ENCODE peak calls at places on chromosome 10, in six cellular contexts. One of them, this sample, is unnamed.

GRCh38 chr10:73906524-73907447 is 4.1 kb upstream of the PLAU start:
- DNase-seq in stomach: no peak
- DNase-seq in A549: peak; percentile 78
- DNase-seq in transverse colon: peak; percentile 49
- DNase-seq in ovary: peak; percentile 86
- DNase-seq in uterus: peak; percentile 90
- DNase-seq in this sample: peak; percentile 82

GRCh38 chr10:81680374-81680773 is 194.6 kb upstream of the NRG3 start:
- DNase-seq in stomach: no peak
- DNase-seq in A549: no peak
- DNase-seq in transverse colon: no peak
- DNase-seq in ovary: no peak
- DNase-seq in uterus: no peak
- DNase-seq in this sample: no peak

GRCh38 chr10:17479015-17479615 is 24.7 kb upstream of the ST8SIA6 start:
- DNase-seq in stomach: no peak
- DNase-seq in A549: no peak
- DNase-seq in transverse colon: no peak
- DNase-seq in ovary: no peak
- DNase-seq in uterus: no peak
- DNase-seq in this sample: no peak

GRCh38 chr10:88253-88652 is 39.2 kb upstream of the TUBB8 start:
- DNase-seq in stomach: peak; percentile 68
- DNase-seq in A549: no peak
- DNase-seq in transverse colon: no peak
- DNase-seq in ovary: no peak
- DNase-seq in uterus: no peak
- DNase-seq in this sample: no peak

GRCh38 chr10:10677479-10677878 is 340.2 kb upstream of the CELF2 start:
- DNase-seq in stomach: peak; percentile 30
- DNase-seq in A549: no peak
- DNase-seq in transverse colon: peak; percentile 55
- DNase-seq in ovary: peak; percentile 14
- DNase-seq in uterus: peak; percentile 43
- DNase-seq in this sample: peak; percentile 55

GRCh38 chr10:11773777-11774441 is 31.7 kb downstream of the ECHDC3 start:
- DNase-seq in stomach: no peak
- DNase-seq in A549: no peak
- DNase-seq in transverse colon: no peak
- DNase-seq in ovary: no peak
- DNase-seq in uterus: no peak
- DNase-seq in this sample: no peak

GRCh38 chr10:64170791-64171190 is 649.6 kb downstream of the REEP3 start:
- DNase-seq in stomach: no peak
- DNase-seq in A549: no peak
- DNase-seq in transverse colon: no peak
- DNase-seq in ovary: no peak
- DNase-seq in uterus: no peak
- DNase-seq in this sample: no peak

GRCh38 chr10:90020506-90020905 is 319.1 kb downstream of the KIF20B start:
- DNase-seq in stomach: no peak
- DNase-seq in A549: no peak
- DNase-seq in transverse colon: no peak
- DNase-seq in ovary: no peak
- DNase-seq in uterus: no peak
- DNase-seq in this sample: no peak

GRCh38 chr10:8998751-8999150 is 944.3 kb downstream of the GATA3 start:
- DNase-seq in stomach: no peak
- DNase-seq in A549: no peak
- DNase-seq in transverse colon: no peak
- DNase-seq in ovary: no peak
- DNase-seq in uterus: no peak
- DNase-seq in this sample: no peak

GRCh38 chr10:97129666-97130065 is 56.1 kb downstream of the SLIT1 start:
- DNase-seq in stomach: no peak
- DNase-seq in A549: no peak
- DNase-seq in transverse colon: no peak
- DNase-seq in ovary: no peak
- DNase-seq in uterus: no peak
- DNase-seq in this sample: no peak

GRCh38 chr10:72466018-72466417 is 111.3 kb upstream of the DNAJB12 start:
- DNase-seq in stomach: no peak
- DNase-seq in A549: no peak
- DNase-seq in transverse colon: no peak
- DNase-seq in ovary: no peak
- DNase-seq in uterus: no peak
- DNase-seq in this sample: no peak

GRCh38 chr10:58645762-58646161 is 133.1 kb downstream of the BICC1 start:
- DNase-seq in stomach: no peak
- DNase-seq in A549: no peak
- DNase-seq in transverse colon: no peak
- DNase-seq in ovary: no peak
- DNase-seq in uterus: no peak
- DNase-seq in this sample: no peak

GRCh38 chr10:68550747-68551411 is 9.3 kb upstream of the TET1 start:
- DNase-seq in stomach: peak; percentile 59
- DNase-seq in A549: peak; percentile 70
- DNase-seq in transverse colon: peak; percentile 60
- DNase-seq in ovary: peak; percentile 18
- DNase-seq in uterus: peak; percentile 48
- DNase-seq in this sample: peak; percentile 30

GRCh38 chr10:91247360-91248111 is 27.1 kb downstream of the PCGF5 start:
- DNase-seq in stomach: no peak
- DNase-seq in A549: no peak
- DNase-seq in transverse colon: no peak
- DNase-seq in ovary: no peak
- DNase-seq in uterus: no peak
- DNase-seq in this sample: no peak

GRCh38 chr10:129641982-129642381 is 174.9 kb downstream of the MGMT start:
- DNase-seq in stomach: no peak
- DNase-seq in A549: no peak
- DNase-seq in transverse colon: no peak
- DNase-seq in ovary: no peak
- DNase-seq in uterus: no peak
- DNase-seq in this sample: no peak

GRCh38 chr10:61750943-61751471 is 88.3 kb downstream of the CABCOCO1 start:
- DNase-seq in stomach: peak; percentile 84
- DNase-seq in A549: peak; percentile 22
- DNase-seq in transverse colon: peak; percentile 88
- DNase-seq in ovary: peak; percentile 33
- DNase-seq in uterus: peak; percentile 34
- DNase-seq in this sample: peak; percentile 64

GRCh38 chr10:46541017-46541661 is 15.3 kb downstream of the GPRIN2 start:
- DNase-seq in stomach: peak; percentile 69
- DNase-seq in A549: peak; percentile 96
- DNase-seq in transverse colon: peak; percentile 60
- DNase-seq in ovary: no peak
- DNase-seq in uterus: peak; percentile 18
- DNase-seq in this sample: peak; percentile 48

GRCh38 chr10:88661018-88661417 is 3.2 kb upstream of the LIPF start:
- DNase-seq in stomach: no peak
- DNase-seq in A549: no peak
- DNase-seq in transverse colon: no peak
- DNase-seq in ovary: no peak
- DNase-seq in uterus: no peak
- DNase-seq in this sample: no peak

GRCh38 chr10:23106508-23106907 is 11.1 kb downstream of the MSRB2 start:
- DNase-seq in stomach: no peak
- DNase-seq in A549: no peak
- DNase-seq in transverse colon: no peak
- DNase-seq in ovary: no peak
- DNase-seq in uterus: no peak
- DNase-seq in this sample: no peak

GRCh38 chr10:54908019-54908418 is 107.0 kb upstream of the PCDH15 start:
- DNase-seq in stomach: no peak
- DNase-seq in A549: no peak
- DNase-seq in transverse colon: no peak
- DNase-seq in ovary: no peak
- DNase-seq in uterus: no peak
- DNase-seq in this sample: no peak

GRCh38 chr10:54904833-54905232 is 103.8 kb upstream of the PCDH15 start:
- DNase-seq in stomach: no peak
- DNase-seq in A549: no peak
- DNase-seq in transverse colon: no peak
- DNase-seq in ovary: no peak
- DNase-seq in uterus: no peak
- DNase-seq in this sample: no peak

GRCh38 chr10:54906940-54907339 is 105.9 kb upstream of the PCDH15 start:
- DNase-seq in stomach: no peak
- DNase-seq in A549: no peak
- DNase-seq in transverse colon: no peak
- DNase-seq in ovary: no peak
- DNase-seq in uterus: no peak
- DNase-seq in this sample: no peak

GRCh38 chr10:54903770-54904169 is 102.7 kb upstream of the PCDH15 start:
- DNase-seq in stomach: no peak
- DNase-seq in A549: no peak
- DNase-seq in transverse colon: no peak
- DNase-seq in ovary: no peak
- DNase-seq in uterus: no peak
- DNase-seq in this sample: no peak

GRCh38 chr10:54905793-54906192 is 104.8 kb upstream of the PCDH15 start:
- DNase-seq in stomach: no peak
- DNase-seq in A549: no peak
- DNase-seq in transverse colon: no peak
- DNase-seq in ovary: no peak
- DNase-seq in uterus: no peak
- DNase-seq in this sample: no peak
- H3K9me3 ChIP-seq in stomach: no peaks in the 10 kb centered on the region
- H3K9me3 ChIP-seq in A549: no peaks in the 10 kb centered on the region
- H3K9me3 ChIP-seq in transverse colon: no peaks in the 10 kb centered on the region
- H3K9me3 ChIP-seq in ovary: no peaks in the 10 kb centered on the region
- H3K9me3 ChIP-seq in uterus: no peaks in the 10 kb centered on the region
- H3K9me3 ChIP-seq in this sample: no peaks in the 10 kb centered on the region

DNA sequence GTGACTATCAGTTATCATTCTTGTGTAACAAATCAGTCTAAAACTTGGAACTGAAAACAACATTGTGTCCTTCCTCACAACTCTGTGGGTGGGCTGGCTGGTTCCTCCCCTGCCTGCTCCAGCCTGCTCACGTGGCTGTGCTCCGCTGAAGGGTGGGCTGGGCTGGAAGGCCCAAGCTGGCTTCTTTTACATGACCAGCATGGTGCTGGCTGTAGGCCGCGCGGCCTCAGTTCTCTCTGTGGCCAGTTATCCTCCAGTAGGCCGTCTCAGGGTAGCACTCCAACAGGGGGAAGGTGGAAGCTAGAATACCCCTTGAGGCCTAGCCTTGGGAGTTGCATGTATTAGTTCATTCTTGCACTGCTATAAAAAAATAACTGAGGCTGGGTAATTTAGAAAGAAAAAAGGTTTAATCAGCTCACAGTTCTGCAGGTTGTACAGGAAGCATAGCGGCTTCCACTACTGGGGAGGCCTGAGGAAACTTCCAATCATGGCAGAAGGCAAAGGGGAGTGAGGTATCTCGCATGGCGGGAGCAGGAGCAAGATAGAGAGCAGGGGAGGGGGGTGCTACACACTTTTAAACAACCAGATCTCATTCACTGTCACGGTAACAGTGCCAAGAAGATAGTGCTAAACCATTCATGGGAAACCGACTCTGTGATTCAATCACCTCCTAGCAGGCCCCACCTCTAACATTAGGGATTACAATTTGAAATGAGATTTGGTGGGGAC is 11.5 kb downstream of the ADAMTS14 start:
- DNase-seq in stomach: no peak
- DNase-seq in A549: no peak
- DNase-seq in transverse colon: no peak
- DNase-seq in ovary: no peak
- DNase-seq in uterus: no peak
- DNase-seq in this sample: no peak
- TF ChIP-seq POLR2A in stomach: no peak
- TF ChIP-seq POLR2A in A549: no peak
- TF ChIP-seq POLR2A in transverse colon: no peak
- TF ChIP-seq POLR2A in ovary: no peak
- TF ChIP-seq POLR2A in uterus: no peak
- TF ChIP-seq POLR2A in this sample: no peak

GRCh38 chr10:75406158-75407065 is 4.8 kb upstream of the ZNF503 start:
- DNase-seq in stomach: peak; percentile 27
- DNase-seq in A549: no peak
- DNase-seq in transverse colon: no peak
- DNase-seq in ovary: peak; percentile 24
- DNase-seq in uterus: no peak
- DNase-seq in this sample: no peak

GRCh38 chr10:75407716-75408511 is 6.3 kb upstream of the ZNF503 start:
- DNase-seq in stomach: peak; percentile 55
- DNase-seq in A549: no peak
- DNase-seq in transverse colon: peak; percentile 21
- DNase-seq in ovary: peak; percentile 53
- DNase-seq in uterus: peak; percentile 76
- DNase-seq in this sample: peak; percentile 53

GRCh38 chr10:75405201-75406143 is 3.9 kb upstream of the ZNF503 start:
- DNase-seq in stomach: peak; percentile 82
- DNase-seq in A549: no peak
- DNase-seq in transverse colon: peak; percentile 20
- DNase-seq in ovary: peak; percentile 84
- DNase-seq in uterus: peak; percentile 63
- DNase-seq in this sample: no peak

GRCh38 chr10:75408512-75408881 is 6.9 kb upstream of the ZNF503 start:
- DNase-seq in stomach: no peak
- DNase-seq in A549: peak; percentile 29
- DNase-seq in transverse colon: no peak
- DNase-seq in ovary: peak; percentile 54
- DNase-seq in uterus: peak; percentile 78
- DNase-seq in this sample: peak; percentile 44

DNA sequence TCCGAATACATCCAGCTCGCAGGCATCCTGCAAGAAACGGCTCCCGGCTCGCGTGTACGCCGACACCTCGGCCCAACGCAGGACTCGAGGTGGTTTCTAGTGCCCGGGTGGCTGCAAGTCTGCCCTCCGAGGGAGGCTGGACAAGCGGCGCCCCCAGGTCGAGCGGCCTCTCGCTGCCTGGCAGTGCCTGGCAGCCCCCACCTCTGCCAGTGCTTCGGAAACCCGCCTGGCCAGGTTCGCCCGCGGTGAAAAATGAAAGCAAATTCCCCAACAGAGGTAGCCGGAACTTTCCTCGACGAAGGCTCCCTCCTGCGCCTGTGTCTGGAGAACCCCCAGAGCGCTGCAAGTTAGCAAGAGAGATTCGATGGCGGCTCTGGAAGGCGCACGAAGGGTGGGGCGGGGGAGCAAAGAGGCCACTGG is 5.7 kb upstream of the ZNF503 start:
- DNase-seq in stomach: peak; percentile 60
- DNase-seq in A549: no peak
- DNase-seq in transverse colon: no peak
- DNase-seq in ovary: peak; percentile 25
- DNase-seq in uterus: no peak
- DNase-seq in this sample: no peak
- H3K4me3 ChIP-seq in stomach: peak overlapping the region; percentile 84
- H3K4me3 ChIP-seq in A549: no peak overlapping the region
- H3K4me3 ChIP-seq in transverse colon: no peak overlapping the region
- H3K4me3 ChIP-seq in ovary: peak overlapping the region; percentile 83
- H3K4me3 ChIP-seq in uterus: peak overlapping the region; percentile 61
- H3K4me3 ChIP-seq in this sample: peak overlapping the region; percentile 85

DNA sequence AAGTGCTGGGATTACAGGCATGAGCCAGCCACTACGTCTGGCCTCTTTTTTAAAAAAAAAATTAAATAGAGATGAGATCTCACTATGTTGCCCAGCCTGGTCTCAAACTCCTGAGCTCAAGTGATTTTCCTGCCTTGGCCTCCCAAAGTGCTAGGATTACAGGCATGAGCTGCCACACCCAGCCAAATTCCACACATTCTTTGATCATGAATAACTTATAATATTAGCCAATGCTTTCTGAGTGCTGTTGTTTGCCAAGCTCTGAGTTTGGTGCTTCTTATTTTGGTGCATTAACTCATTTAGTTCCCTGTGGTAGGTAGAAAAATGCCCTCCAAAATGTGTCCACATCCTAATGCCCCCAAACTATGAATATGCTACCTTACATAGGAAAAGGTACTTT is 47.2 kb upstream of the MKI67 start:
- DNase-seq in stomach: no peak
- DNase-seq in A549: no peak
- DNase-seq in transverse colon: no peak
- DNase-seq in ovary: no peak
- DNase-seq in uterus: no peak
- DNase-seq in this sample: no peak
- H3K9me3 ChIP-seq in stomach: peaks cover 9% of the 10 kb centered on the region
- H3K9me3 ChIP-seq in A549: peaks cover 3% of the 10 kb centered on the region
- H3K9me3 ChIP-seq in transverse colon: peaks cover 9% of the 10 kb centered on the region
- H3K9me3 ChIP-seq in ovary: no peaks in the 10 kb centered on the region
- H3K9me3 ChIP-seq in uterus: no peaks in the 10 kb centered on the region
- H3K9me3 ChIP-seq in this sample: no peaks in the 10 kb centered on the region

This sample was measured in heart left ventricle.